ENCODE peak calls at places on chromosomes 6 and 20, in nine cellular contexts. J, W, G, Y, X, Q, I, M and E are unnamed samples. For H3K4me1, the result is how much of the 10 kb centered on the place peaks cover.

GRCh38 chr6:2247664-2248063 is 2.3 kb upstream of the GMDS start:
- DNase-seq in X (no peak), I (no peak), W (no peak), J (no peak), M (no peak), Y (no peak), Q (no peak), G (no peak), E (no peak)

GRCh38 chr20:32028647-32029372 is 18.6 kb downstream of the CCM2L start:
- DNase-seq in M (no peak), Y (no peak), J (no peak), W (peak), Q (peak), G (peak), I (no peak), X (no peak), E (peak)

GRCh38 chr6:18585032-18585573 is 198.0 kb downstream of the RNF144B start:
- DNase-seq in J (peak), I (peak), X (peak), M (no peak), Y (peak), Q (no peak), G (no peak), W (no peak), E (peak)

GRCh38 chr20:45867811-45868176 is 10.4 kb downstream of the ZSWIM3 start:
- DNase-seq in M (no peak), Q (no peak), I (peak), G (no peak), X (no peak), J (peak), Y (no peak), W (no peak), E (no peak)

GRCh38 chr6:105484238-105485161 is 81.6 kb upstream of the PREP start:
- DNase-seq in G (peak), Q (peak), I (peak), W (no peak), Y (no peak), M (no peak), X (peak), J (peak), E (no peak)

GRCh38 chr20:18190466-18191233 is 53.0 kb downstream of the KAT14 start:
- DNase-seq in W (no peak), Q (no peak), J (no peak), Y (no peak), I (no peak), M (no peak), X (no peak), G (no peak), E (no peak)

GRCh38 chr6:110217255-110217654 is 37.0 kb downstream of the CDC40 start:
- DNase-seq in Y (no peak), J (peak), I (peak), X (no peak), G (no peak), M (no peak), W (no peak), Q (no peak), E (no peak)

GRCh38 chr20:22312744-22313346 is 271.5 kb downstream of the FOXA2 start:
- DNase-seq in W (no peak), M (no peak), X (peak), I (peak), Q (peak), Y (peak), G (peak), J (peak), E (peak)

DNA sequence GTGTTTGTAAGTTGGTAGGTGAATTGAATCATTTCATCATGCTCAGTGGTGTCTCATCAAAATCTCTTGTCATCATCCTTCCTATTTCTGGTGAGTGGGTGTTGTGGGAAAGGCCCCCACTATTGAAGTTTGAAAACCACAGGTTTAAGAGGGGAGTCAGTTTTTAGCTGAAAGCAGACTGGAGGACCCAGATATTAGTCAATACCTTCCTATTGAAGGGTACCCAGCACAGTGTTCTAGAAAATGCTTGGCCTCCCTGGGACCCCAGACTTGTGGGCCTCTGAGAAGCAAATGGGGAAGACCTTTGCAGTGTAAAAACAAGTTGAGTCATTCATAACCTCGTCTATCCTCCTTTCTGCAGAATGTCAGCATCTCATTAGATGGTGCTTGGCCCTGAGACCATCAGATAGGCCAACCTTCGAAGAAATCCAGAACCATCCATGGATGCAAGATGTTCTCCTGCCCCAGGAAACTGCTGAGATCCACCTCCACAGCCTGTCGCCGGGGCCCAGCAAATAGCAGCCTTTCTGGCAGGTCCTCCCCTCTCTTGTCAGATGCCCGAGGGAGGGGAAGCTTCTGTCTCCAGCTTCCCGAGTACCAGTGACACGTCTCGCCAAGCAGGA is 3.7 kb downstream of the PIM1 start:
- DNase-seq in J (no peak), Y (no peak), M (no peak), G (no peak), I (no peak), W (no peak), Q (no peak), X (no peak), E (peak)
- H3K4me1 ChIP-seq in J (under half), Y (under half), M (under half), G (under half), I (under half), W (under half), Q (under half), X (under half), E (under half)

GRCh38 chr20:34526466-34526865 is 10.2 kb downstream of the DYNLRB1 start:
- DNase-seq in I (no peak), Q (no peak), G (no peak), M (no peak), W (no peak), J (peak), Y (no peak), X (no peak), E (no peak)
- H3K4me1 ChIP-seq in I (under half), Q (under half), G (under half), M (under half), W (under half), J (under half), Y (under half), X (under half), E (under half)

GRCh38 chr6:36677753-36678487 is 594 bp upstream of the CDKN1A start:
- DNase-seq in M (no peak), Q (no peak), W (no peak), G (no peak), J (no peak), I (no peak), Y (no peak), X (no peak), E (no peak)

GRCh38 chr6:36676142-36677058 is 2.1 kb upstream of the CDKN1A start:
- DNase-seq in J (peak), Q (peak), X (no peak), M (no peak), W (peak), I (peak), Y (no peak), G (peak), E (no peak)

GRCh38 chr6:36678488-36679042 is at the start of gene CDKN1A:
- DNase-seq in I (peak), Q (peak), X (peak), G (peak), Y (peak), W (peak), M (peak), J (peak), E (peak)

GRCh38 chr6:36677059-36677749 is 1.3 kb upstream of the CDKN1A start:
- DNase-seq in M (no peak), W (no peak), Q (peak), J (no peak), Y (no peak), X (no peak), G (no peak), I (no peak), E (no peak)

DNA sequence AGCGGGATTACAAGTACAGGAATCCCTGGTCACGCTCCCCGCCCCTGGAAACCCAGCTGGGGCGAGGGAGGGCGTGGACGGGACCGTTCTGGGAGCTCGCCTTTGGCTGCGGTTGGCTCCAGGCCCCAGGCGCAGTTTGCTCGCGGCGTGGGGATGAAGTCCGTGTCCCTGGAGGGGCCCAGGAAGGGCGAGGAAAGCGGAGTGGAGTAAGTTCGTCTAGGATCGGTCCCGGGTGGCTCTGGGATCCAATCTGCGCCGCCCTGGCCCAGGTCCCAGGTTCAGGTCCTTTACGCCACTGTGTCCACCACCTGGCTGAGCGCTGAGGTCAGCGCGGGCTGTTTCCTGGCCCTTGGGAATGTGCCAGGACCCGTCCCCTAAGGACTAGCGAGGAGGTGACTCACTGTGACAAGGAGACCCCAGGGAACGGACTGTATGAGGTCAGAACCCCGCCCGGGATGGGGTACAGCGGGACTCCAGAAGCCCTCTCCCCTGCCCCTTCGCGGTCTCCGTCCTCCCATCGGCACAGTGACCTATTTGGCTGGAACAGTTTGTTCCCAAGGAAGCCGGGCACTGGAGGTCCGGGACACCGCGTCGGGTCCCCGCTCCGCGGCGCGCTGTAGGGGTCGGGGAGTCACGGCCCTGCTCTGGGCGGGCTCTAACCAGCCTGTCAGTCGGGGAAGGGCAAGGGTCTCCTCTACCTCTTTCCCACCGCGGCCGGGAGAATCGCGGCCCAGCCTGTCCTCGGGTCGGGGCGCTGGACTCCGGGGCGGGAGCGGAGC is 718 bp downstream of the CDKN1A start:
- DNase-seq in J (peak), M (peak), W (no peak), X (no peak), G (peak), Y (peak), Q (peak), I (no peak), E (peak)
- H3K4me1 ChIP-seq in J (under half), M (under half), W (under half), X (half or more), G (under half), Y (half or more), Q (under half), I (under half), E (under half)

DNA sequence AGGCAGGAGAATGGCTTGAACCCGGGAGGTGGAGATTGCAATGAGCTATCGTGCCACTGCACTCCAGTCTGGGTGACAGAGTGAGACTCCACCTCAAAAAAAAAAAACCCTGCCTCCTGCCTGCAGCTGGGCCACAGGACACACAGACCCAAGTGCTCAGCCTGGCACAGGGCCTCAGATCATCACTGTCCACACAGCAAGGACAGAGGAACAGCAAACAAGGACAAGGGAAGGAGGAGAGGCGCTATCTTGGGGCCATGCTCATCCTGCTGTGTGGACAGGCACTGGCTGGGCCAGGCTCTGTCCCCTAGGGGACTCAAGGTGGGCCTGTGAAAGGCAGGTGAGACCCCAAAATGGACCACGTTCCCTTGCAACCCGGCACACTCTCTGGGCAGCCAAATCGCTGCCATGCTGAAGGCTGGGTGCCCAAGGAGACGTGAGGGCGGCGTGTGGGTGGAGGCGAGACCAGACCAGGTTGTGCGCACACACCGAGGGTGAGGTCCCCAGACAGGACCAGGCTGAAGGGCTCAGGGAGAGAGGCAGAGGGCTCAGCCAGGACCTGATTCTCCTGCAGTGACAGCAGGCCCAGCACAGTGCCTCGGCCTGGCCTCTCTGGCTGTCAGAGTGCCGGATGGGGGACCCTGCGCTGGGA is 9.1 kb downstream of the UCKL1 start:
- DNase-seq in M (peak), Q (no peak), W (no peak), G (no peak), I (no peak), J (no peak), X (no peak), Y (no peak), E (no peak)
- H3K4me1 ChIP-seq in M (half or more), Q (under half), W (under half), G (under half), I (under half), J (under half), X (under half), Y (half or more), E (under half)

GRCh38 chr6:35312763-35313125 is 15.1 kb downstream of the DEF6 start:
- DNase-seq in G (no peak), I (no peak), Q (no peak), W (no peak), X (no peak), J (no peak), M (no peak), Y (no peak), E (no peak)

GRCh38 chr6:35312076-35312762 is 14.6 kb downstream of the DEF6 start:
- DNase-seq in G (no peak), I (no peak), M (no peak), J (no peak), W (peak), X (no peak), Q (no peak), Y (no peak), E (no peak)

GRCh38 chr6:35310265-35310831 is 12.7 kb downstream of the DEF6 start:
- DNase-seq in X (no peak), I (no peak), Y (no peak), M (no peak), J (no peak), Q (no peak), W (peak), G (no peak), E (no peak)

GRCh38 chr6:35311390-35312075 is 13.9 kb downstream of the DEF6 start:
- DNase-seq in X (no peak), Y (no peak), I (no peak), M (no peak), W (peak), J (no peak), G (no peak), Q (no peak), E (no peak)

GRCh38 chr6:35309611-35310264 is 12.1 kb downstream of the DEF6 start:
- DNase-seq in W (peak), Q (no peak), J (no peak), I (no peak), Y (no peak), X (no peak), G (no peak), M (no peak), E (no peak)
- H3K4me1 ChIP-seq in W (under half), Q (under half), J (under half), I (under half), Y (under half), X (under half), G (under half), M (under half), E (under half)

DNA sequence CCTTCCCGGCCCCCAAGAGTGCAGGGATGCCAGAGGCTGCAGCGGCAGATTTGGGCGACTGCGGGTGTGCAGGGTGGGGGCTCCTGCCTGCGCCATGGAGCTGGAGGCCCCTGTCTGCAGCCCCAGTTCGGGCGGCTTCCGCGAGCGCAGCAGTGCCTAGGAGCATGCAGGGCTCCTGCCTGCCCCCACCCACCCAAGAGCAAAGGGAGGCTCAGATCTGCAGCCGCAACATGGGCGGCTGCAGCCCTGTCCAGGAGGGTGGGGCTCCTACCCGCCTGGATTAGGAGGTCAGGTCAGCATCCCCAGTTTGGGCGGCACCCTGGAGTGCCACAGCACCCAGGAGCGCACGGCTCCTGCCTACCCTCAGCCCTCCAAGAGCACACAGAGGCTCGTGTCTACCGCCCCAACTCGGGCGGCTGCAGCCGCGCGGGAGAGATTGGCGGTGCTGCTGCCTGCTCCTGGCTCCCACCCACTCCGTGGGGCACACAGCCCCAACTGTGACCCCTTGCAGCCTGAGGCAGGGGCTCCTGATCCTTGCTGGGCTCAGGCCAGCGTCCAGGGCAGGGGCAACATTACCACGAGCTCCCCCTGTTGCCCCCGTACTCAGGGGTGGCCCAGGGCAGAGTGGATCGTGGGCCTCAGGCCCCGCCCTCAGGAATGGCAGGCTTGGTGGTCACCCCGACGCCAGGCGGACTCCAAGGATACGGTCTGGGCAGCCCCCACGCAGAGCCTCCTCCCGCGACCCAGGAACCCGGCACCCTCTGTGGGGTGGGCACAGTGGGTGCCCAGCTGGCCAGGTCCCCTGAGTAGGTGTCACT is 55.5 kb upstream of the UNC93A start:
- DNase-seq in J (no peak), G (no peak), W (no peak), I (no peak), Y (no peak), M (no peak), Q (no peak), X (no peak), E (no peak)
- H3K4me1 ChIP-seq in J (under half), G (under half), W (under half), I (under half), Y (under half), M (under half), Q (under half), X (under half), E (under half)